ENCODE peak calls at places on chromosome 15, in six cellular contexts. Q, B, V, C, E and N are unnamed samples.

GRCh38 chr15:57015897-57016296 is 97.5 kb downstream of the TCF12 start:
- DNase-seq in E (peak; percentile 62), C (no peak), Q (no peak), V (no peak), B (no peak), N (peak; percentile 43)

GRCh38 chr15:95300958-95301357 is 1029.5 kb upstream of the NR2F2 start:
- DNase-seq in B (no peak), C (no peak), E (peak; percentile 64), Q (no peak), V (no peak), N (no peak)

GRCh38 chr15:80567721-80568157 is 127.4 kb upstream of the ABHD17C start:
- DNase-seq in B (peak; percentile 80), E (peak; percentile 89), Q (peak; percentile 48), C (no peak), V (peak; percentile 54), N (peak; percentile 91)

GRCh38 chr15:60444289-60444912 is 34.5 kb downstream of the ICE2 start:
- DNase-seq in E (peak; percentile 51), V (no peak), B (peak; percentile 10), C (no peak), Q (no peak), N (peak; percentile 5)

GRCh38 chr15:83858820-83859505 is 205.0 kb downstream of the ADAMTSL3 start:
- DNase-seq in V (no peak), E (peak; percentile 34), C (no peak), B (no peak), Q (no peak), N (peak; percentile 19)

GRCh38 chr15:28892789-28893610 is 7.2 kb downstream of the APBA2 start:
- DNase-seq in C (peak; percentile 25), Q (no peak), V (no peak), E (peak; percentile 75), B (no peak), N (no peak)

GRCh38 chr15:57376695-57377477 is 581 bp downstream of the CGNL1 start:
- DNase-seq in B (no peak), E (peak; percentile 4), Q (peak; percentile 59), V (no peak), C (peak; percentile 52), N (peak; percentile 65)

GRCh38 chr15:99526671-99527070 is 39.1 kb upstream of the MEF2A start:
- DNase-seq in Q (no peak), V (no peak), C (no peak), B (no peak), E (no peak), N (no peak)

GRCh38 chr15:84023636-84024035 is 211.9 kb upstream of the GOLGA6L4 start:
- DNase-seq in E (peak; percentile 45), V (peak; percentile 15), C (no peak), Q (peak; percentile 51), B (peak; percentile 28), N (peak; percentile 57)

GRCh38 chr15:74396445-74397238 is 29.2 kb upstream of the CYP11A1 start:
- DNase-seq in Q (no peak), B (no peak), C (no peak), V (peak; percentile 46), E (peak; percentile 89), N (peak; percentile 61)

GRCh38 chr15:74398183-74398582 is 30.7 kb upstream of the CYP11A1 start:
- DNase-seq in C (no peak), V (no peak), B (no peak), E (no peak), Q (no peak), N (no peak)

GRCh38 chr15:74399100-74399499 is 31.7 kb upstream of the CYP11A1 start:
- DNase-seq in V (no peak), E (no peak), B (no peak), Q (no peak), C (no peak), N (no peak)

GRCh38 chr15:74396146-74396438 is 28.6 kb upstream of the CYP11A1 start:
- DNase-seq in C (no peak), Q (no peak), V (no peak), B (no peak), E (no peak), N (no peak)

GRCh38 chr15:74397239-74398068 is 30.0 kb upstream of the CYP11A1 start:
- DNase-seq in V (peak; percentile 27), C (no peak), E (no peak), Q (no peak), B (no peak), N (no peak)
- H3K4me1 ChIP-seq in V (no peaks in the 10 kb centered on the region), C (peaks cover 25% of the 10 kb centered on the region), E (peaks cover 42% of the 10 kb centered on the region), Q (no peaks in the 10 kb centered on the region), B (no peaks in the 10 kb centered on the region), N (no peaks in the 10 kb centered on the region)

GRCh38 chr15:67171471-67171870 is 83.0 kb downstream of the AAGAB start:
- DNase-seq in V (no peak), C (no peak), E (no peak), B (no peak), Q (no peak), N (no peak)
- H3K27ac ChIP-seq in V (no peak overlapping the region), C (no peak overlapping the region), E (no peak overlapping the region), B (no peak overlapping the region), Q (no peak overlapping the region), N (no peak overlapping the region)

DNA sequence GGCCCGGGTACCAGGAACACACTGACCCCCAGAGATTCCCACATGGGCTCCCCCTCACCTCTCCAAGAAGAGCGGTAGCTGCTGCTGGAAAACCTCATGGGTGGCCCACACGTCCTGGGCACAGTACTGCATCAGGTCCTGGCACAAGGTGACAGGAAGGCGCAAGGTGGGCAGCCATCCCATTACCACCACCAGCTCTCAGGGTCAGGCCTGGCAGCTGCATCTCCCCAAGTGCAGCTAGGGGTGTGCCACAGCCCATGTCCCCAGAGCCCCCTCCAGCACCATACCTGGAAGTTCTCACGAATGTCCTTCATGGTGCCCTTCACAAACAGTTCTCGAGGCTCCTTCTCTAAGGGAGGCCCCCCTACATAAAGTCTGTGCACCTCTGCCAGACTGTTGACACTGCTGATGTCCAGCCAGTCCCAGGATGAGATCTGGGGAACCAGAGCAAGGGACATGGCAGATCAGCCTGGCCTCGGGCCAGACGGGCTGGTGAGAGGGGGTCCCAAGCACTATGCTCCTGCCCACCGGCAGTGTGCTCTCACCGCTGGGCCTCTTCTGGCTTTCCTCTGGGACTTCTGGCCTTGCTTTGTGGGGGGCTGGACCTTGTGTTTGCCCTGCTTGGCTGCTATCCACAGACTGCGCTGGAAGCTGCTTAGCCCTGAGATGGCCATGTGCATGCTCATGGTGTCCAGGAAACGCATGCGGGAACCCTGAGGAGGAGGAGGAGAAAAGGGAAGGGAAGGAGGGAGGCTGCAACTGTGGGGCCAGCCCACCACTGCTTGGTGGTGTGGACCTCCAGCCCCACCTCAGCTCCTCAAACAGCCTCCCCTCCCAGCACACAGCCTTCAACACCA is 6.0 kb downstream of the POLG start:
- DNase-seq in V (no peak), Q (no peak), E (no peak), B (no peak), C (no peak), N (no peak)
- H3K4me1 ChIP-seq in V (peaks cover 33% of the 10 kb centered on the region), Q (peaks cover 16% of the 10 kb centered on the region), E (peaks cover 10% of the 10 kb centered on the region), B (peaks cover 18% of the 10 kb centered on the region), C (peaks cover 38% of the 10 kb centered on the region), N (no peaks in the 10 kb centered on the region)

GRCh38 chr15:73049564-73050215 is 2.6 kb upstream of the NEO1 start:
- DNase-seq in V (no peak), E (no peak), B (no peak), Q (no peak), C (no peak), N (no peak)

GRCh38 chr15:73052679-73053397 is 575 bp downstream of the NEO1 start:
- DNase-seq in E (peak; percentile 38), B (peak; percentile 65), C (peak; percentile 49), V (peak; percentile 62), Q (peak; percentile 56), N (peak; percentile 89)

GRCh38 chr15:73050561-73051297 is 1.5 kb upstream of the NEO1 start:
- DNase-seq in Q (no peak), C (no peak), V (no peak), E (no peak), B (no peak), N (no peak)

GRCh38 chr15:73051811-73052678 is at the start of gene NEO1:
- DNase-seq in V (peak; percentile 90), E (peak; percentile 70), B (peak; percentile 97), C (peak; percentile 90), Q (peak; percentile 86), N (peak; percentile 91)

GRCh38 chr15:73051402-73051810 is 857 bp upstream of the NEO1 start:
- DNase-seq in E (no peak), V (peak; percentile 78), C (peak; percentile 67), B (peak; percentile 78), Q (peak; percentile 44), N (no peak)
- H3K27ac ChIP-seq in E (peak overlapping the region; percentile 91), V (peak overlapping the region; percentile 99), C (peak overlapping the region; percentile 91), B (peak overlapping the region; percentile 95), Q (peak overlapping the region; percentile 99), N (peak overlapping the region; percentile 96)

GRCh38 chr15:63504979-63505841 is 817 bp downstream of the USP3 start:
- DNase-seq in C (peak; percentile 83), Q (peak; percentile 58), V (peak; percentile 80), E (peak; percentile 51), B (peak; percentile 78), N (peak; percentile 79)
- H3K4me1 ChIP-seq in C (peaks cover 74% of the 10 kb centered on the region), Q (peaks cover 14% of the 10 kb centered on the region), V (peaks cover 47% of the 10 kb centered on the region), E (peaks cover 20% of the 10 kb centered on the region), B (peaks cover 36% of the 10 kb centered on the region), N (peaks cover 15% of the 10 kb centered on the region)

DNA sequence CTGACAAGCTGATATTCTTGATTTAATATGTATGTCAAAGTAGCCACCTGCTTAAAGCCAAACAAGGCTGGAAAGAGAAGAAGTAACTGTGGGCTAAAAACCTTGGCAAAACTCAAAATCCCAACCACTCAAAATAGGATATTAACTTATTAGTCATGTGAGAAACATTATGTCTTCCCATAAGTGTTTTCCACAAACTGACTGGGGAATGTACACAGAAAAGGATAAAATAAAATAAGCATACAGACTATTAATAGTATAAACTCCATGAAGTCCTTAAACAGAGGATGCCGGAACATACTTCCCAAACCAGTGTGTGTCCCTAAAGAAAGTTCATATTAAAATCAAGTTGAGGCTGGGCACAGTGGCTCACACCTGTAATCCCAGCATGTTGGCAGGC is 263.7 kb upstream of the THBS1 start:
- DNase-seq in Q (no peak), E (peak; percentile 82), V (no peak), B (no peak), C (no peak), N (no peak)
- H3K27ac ChIP-seq in Q (no peak overlapping the region), E (peak overlapping the region; percentile 99), V (peak overlapping the region; percentile 13), B (no peak overlapping the region), C (no peak overlapping the region), N (no peak overlapping the region)

DNA sequence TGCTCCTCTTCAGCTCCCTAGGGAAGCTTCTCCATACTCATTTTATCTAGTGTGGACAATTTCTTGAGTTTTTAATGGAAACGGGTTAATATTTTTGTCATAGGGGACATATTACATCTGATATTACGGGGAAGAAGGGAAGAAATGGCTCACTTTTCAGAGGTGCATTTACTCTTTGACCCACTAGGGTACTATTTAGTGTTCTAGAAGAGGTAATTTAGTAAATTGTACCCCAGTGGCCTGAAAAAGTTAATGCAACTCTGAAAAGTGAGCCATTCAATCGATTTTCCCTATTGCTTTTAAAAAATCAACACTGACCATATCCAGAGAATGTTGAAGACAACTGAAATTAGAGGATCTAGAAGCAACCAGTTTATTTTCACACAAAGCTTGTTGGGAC is 71.2 kb downstream of the MAP2K5 start:
- DNase-seq in B (no peak), E (no peak), V (no peak), Q (no peak), C (no peak), N (peak; percentile 21)
- H3K4me1 ChIP-seq in B (no peaks in the 10 kb centered on the region), E (peaks cover 7% of the 10 kb centered on the region), V (no peaks in the 10 kb centered on the region), Q (no peaks in the 10 kb centered on the region), C (no peaks in the 10 kb centered on the region), N (no peaks in the 10 kb centered on the region)

GRCh38 chr15:78111788-78112187 is 19.4 kb downstream of the SH2D7 start:
- DNase-seq in Q (no peak), C (no peak), V (no peak), E (no peak), B (no peak), N (no peak)
- H3K27ac ChIP-seq in Q (no peak overlapping the region), C (no peak overlapping the region), V (no peak overlapping the region), E (no peak overlapping the region), B (no peak overlapping the region), N (no peak overlapping the region)

GRCh38 chr15:74173545-74174215 is at the start of gene ISLR:
- DNase-seq in B (peak; percentile 59), E (peak; percentile 8), Q (peak; percentile 84), C (peak; percentile 27), V (peak; percentile 24), N (no peak)
- H3K4me1 ChIP-seq in B (peaks cover 34% of the 10 kb centered on the region), E (peaks cover 24% of the 10 kb centered on the region), Q (peaks cover 41% of the 10 kb centered on the region), C (peaks cover 31% of the 10 kb centered on the region), V (peaks cover 6% of the 10 kb centered on the region), N (peaks cover 8% of the 10 kb centered on the region)